ENCODE peak calls at places on chromosomes 4 and X, in five cellular contexts. One of them, this sample, is unnamed.

GRCh38 chrX:49166914-49167739 is 4.6 kb downstream of the MAGIX start:
- DNase-seq in colonic mucosa: peak; percentile 66
- DNase-seq in endodermal cell: peak; percentile 53
- DNase-seq in upper lobe of left lung: peak; percentile 71
- DNase-seq in mammary epithelial cell: peak; percentile 78
- DNase-seq in this sample: no peak

GRCh38 chr4:31171362-31171761 is 451.2 kb downstream of the PCDH7 start:
- DNase-seq in colonic mucosa: no peak
- DNase-seq in endodermal cell: no peak
- DNase-seq in upper lobe of left lung: no peak
- DNase-seq in mammary epithelial cell: no peak
- DNase-seq in this sample: no peak

GRCh38 chrX:135890087-135890585 is 3.1 kb downstream of the CT45A10 start:
- DNase-seq in colonic mucosa: no peak
- DNase-seq in endodermal cell: no peak
- DNase-seq in upper lobe of left lung: no peak
- DNase-seq in mammary epithelial cell: no peak
- DNase-seq in this sample: no peak

GRCh38 chr4:33340168-33340567 is 2620.0 kb downstream of the PCDH7 start:
- DNase-seq in colonic mucosa: no peak
- DNase-seq in endodermal cell: no peak
- DNase-seq in upper lobe of left lung: no peak
- DNase-seq in mammary epithelial cell: no peak
- DNase-seq in this sample: no peak

GRCh38 chrX:12825801-12826200 is 34.6 kb downstream of the PRPS2 start:
- DNase-seq in colonic mucosa: no peak
- DNase-seq in endodermal cell: no peak
- DNase-seq in upper lobe of left lung: no peak
- DNase-seq in mammary epithelial cell: no peak
- DNase-seq in this sample: peak; percentile 50

GRCh38 chr4:106039796-106040195 is 144.5 kb downstream of the NPNT start:
- DNase-seq in colonic mucosa: no peak
- DNase-seq in endodermal cell: no peak
- DNase-seq in upper lobe of left lung: no peak
- DNase-seq in mammary epithelial cell: no peak
- DNase-seq in this sample: no peak

GRCh38 chrX:72048515-72049455 is 82.9 kb downstream of the RTL5 start:
- DNase-seq in colonic mucosa: no peak
- DNase-seq in endodermal cell: peak; percentile 47
- DNase-seq in upper lobe of left lung: no peak
- DNase-seq in mammary epithelial cell: no peak
- DNase-seq in this sample: no peak

GRCh38 chr4:113759696-113760093 is 1.8 kb downstream of the CAMK2D start:
- DNase-seq in colonic mucosa: no peak
- DNase-seq in endodermal cell: no peak
- DNase-seq in upper lobe of left lung: no peak
- DNase-seq in mammary epithelial cell: no peak
- DNase-seq in this sample: no peak

GRCh38 chr4:77927991-77928925 is 65.6 kb downstream of the MRPL1 start:
- DNase-seq in colonic mucosa: peak; percentile 38
- DNase-seq in endodermal cell: no peak
- DNase-seq in upper lobe of left lung: no peak
- DNase-seq in mammary epithelial cell: peak; percentile 81
- DNase-seq in this sample: no peak

GRCh38 chr4:98170035-98170434 is 26.8 kb upstream of the STPG2 start:
- DNase-seq in colonic mucosa: no peak
- DNase-seq in endodermal cell: no peak
- DNase-seq in upper lobe of left lung: no peak
- DNase-seq in mammary epithelial cell: no peak
- DNase-seq in this sample: no peak

GRCh38 chr4:39933689-39934590 is 43.8 kb downstream of the PDS5A start:
- DNase-seq in colonic mucosa: no peak
- DNase-seq in endodermal cell: no peak
- DNase-seq in upper lobe of left lung: no peak
- DNase-seq in mammary epithelial cell: no peak
- DNase-seq in this sample: no peak

GRCh38 chrX:10327651-10328050 is 170.9 kb downstream of the CLCN4 start:
- DNase-seq in colonic mucosa: no peak
- DNase-seq in endodermal cell: peak; percentile 71
- DNase-seq in upper lobe of left lung: no peak
- DNase-seq in mammary epithelial cell: no peak
- DNase-seq in this sample: no peak

GRCh38 chr4:159216834-159217233 is 114.0 kb downstream of the RAPGEF2 start:
- DNase-seq in colonic mucosa: no peak
- DNase-seq in endodermal cell: no peak
- DNase-seq in upper lobe of left lung: no peak
- DNase-seq in mammary epithelial cell: no peak
- DNase-seq in this sample: no peak

DNA sequence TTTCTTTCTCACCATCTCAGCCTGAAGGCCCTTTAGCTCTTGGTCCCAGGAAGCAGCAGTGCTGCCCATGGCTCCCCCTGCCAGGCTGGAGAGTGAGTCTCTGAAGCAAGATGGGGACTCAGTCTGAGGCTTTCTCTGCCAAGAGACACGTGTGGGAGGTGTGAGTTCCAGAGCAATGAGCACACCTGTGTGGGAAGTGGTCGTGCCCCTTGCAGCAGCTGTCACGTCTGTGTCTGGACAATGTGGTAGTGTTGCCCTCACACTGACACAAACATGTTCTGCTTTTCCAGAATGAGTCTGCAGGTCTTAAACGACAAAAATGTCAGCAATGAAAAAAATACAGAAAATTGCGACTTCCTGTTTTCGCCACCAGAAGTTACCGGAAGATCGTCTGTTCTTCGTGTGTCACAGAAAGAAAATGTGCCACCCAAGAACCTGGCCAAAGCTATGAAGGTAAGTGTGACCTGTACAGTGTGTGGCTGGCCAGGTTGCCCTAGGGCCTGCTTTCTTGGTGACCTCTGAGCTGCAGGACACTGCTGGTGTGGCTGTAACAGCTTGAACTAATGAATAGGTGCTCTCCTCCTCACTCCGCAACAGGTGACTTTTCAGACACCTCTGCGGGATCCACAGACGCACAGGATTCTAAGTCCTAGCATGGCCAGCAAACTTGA is 1.9 kb downstream of the TACC3 start:
- DNase-seq in colonic mucosa: no peak
- DNase-seq in endodermal cell: no peak
- DNase-seq in upper lobe of left lung: no peak
- DNase-seq in mammary epithelial cell: no peak
- DNase-seq in this sample: no peak
- H3K4me3 ChIP-seq in colonic mucosa: no peak overlapping the region
- H3K4me3 ChIP-seq in endodermal cell: peak overlapping the region; percentile 79
- H3K4me3 ChIP-seq in upper lobe of left lung: peak overlapping the region; percentile 25
- H3K4me3 ChIP-seq in mammary epithelial cell: no peak overlapping the region
- H3K4me3 ChIP-seq in this sample: no peak overlapping the region

DNA sequence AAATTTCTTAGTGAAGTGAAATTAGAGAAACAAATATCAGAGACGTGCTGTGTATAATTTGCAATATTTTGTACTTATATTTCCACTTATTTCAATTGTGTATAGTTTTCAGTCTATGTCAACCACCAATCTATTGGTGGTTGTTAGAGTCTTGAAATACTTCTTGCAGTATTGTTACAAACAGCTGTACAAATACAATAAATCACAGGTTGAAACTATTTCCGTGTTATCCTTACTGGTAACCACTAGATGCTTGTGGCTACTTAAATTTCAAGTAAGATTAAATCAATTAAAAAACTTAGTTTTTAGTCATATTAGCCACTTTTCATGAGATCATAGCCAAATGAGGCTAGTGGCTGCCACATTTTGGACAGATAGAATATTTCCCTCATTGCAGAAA is 520.5 kb downstream of the GBA3 start:
- DNase-seq in colonic mucosa: no peak
- DNase-seq in endodermal cell: no peak
- DNase-seq in upper lobe of left lung: no peak
- DNase-seq in mammary epithelial cell: no peak
- DNase-seq in this sample: no peak
- TF ChIP-seq CTCF in colonic mucosa: no peak
- TF ChIP-seq CTCF in endodermal cell: no peak
- TF ChIP-seq CTCF in upper lobe of left lung: no peak
- TF ChIP-seq CTCF in mammary epithelial cell: no peak
- TF ChIP-seq CTCF in this sample: no peak

DNA sequence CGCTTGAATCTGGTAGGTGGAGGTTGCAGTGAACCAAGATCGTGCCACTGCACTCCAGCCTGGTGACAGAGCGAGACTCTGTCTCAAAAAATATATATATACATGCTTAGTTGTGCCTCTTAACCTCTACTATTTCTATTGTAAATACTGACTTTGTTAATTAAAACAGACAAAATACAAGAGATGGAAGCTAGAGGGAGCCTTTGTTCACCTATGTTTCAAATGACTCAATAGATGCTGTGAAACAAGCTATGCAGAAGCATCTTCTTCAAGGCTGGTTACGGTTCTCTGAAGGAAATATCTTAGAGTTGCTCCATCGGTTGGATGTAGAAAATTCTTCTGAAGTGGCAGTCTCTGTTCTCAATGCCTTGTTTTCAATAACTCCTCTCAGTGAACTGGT is 6.2 kb downstream of the NCAPG start:
- DNase-seq in colonic mucosa: no peak
- DNase-seq in endodermal cell: no peak
- DNase-seq in upper lobe of left lung: no peak
- DNase-seq in mammary epithelial cell: peak; percentile 53
- DNase-seq in this sample: peak; percentile 34
- H3K36me3 ChIP-seq in colonic mucosa: no peaks in the 10 kb centered on the region
- H3K36me3 ChIP-seq in endodermal cell: peaks cover 71% of the 10 kb centered on the region
- H3K36me3 ChIP-seq in upper lobe of left lung: no peaks in the 10 kb centered on the region
- H3K36me3 ChIP-seq in mammary epithelial cell: peaks cover 31% of the 10 kb centered on the region
- H3K36me3 ChIP-seq in this sample: no peaks in the 10 kb centered on the region

GRCh38 chr4:83269256-83269655 is 15.3 kb downstream of the COQ2 start:
- DNase-seq in colonic mucosa: no peak
- DNase-seq in endodermal cell: no peak
- DNase-seq in upper lobe of left lung: no peak
- DNase-seq in mammary epithelial cell: no peak
- DNase-seq in this sample: no peak

GRCh38 chr4:83267835-83268475 is 16.6 kb downstream of the COQ2 start:
- DNase-seq in colonic mucosa: no peak
- DNase-seq in endodermal cell: no peak
- DNase-seq in upper lobe of left lung: no peak
- DNase-seq in mammary epithelial cell: no peak
- DNase-seq in this sample: no peak

GRCh38 chr4:83266689-83267088 is 17.9 kb downstream of the COQ2 start:
- DNase-seq in colonic mucosa: no peak
- DNase-seq in endodermal cell: no peak
- DNase-seq in upper lobe of left lung: no peak
- DNase-seq in mammary epithelial cell: no peak
- DNase-seq in this sample: no peak

GRCh38 chr4:83267121-83267834 is 17.3 kb downstream of the COQ2 start:
- DNase-seq in colonic mucosa: no peak
- DNase-seq in endodermal cell: no peak
- DNase-seq in upper lobe of left lung: peak; percentile 62
- DNase-seq in mammary epithelial cell: no peak
- DNase-seq in this sample: no peak

GRCh38 chr4:83268491-83268890 is 16.1 kb downstream of the COQ2 start:
- DNase-seq in colonic mucosa: no peak
- DNase-seq in endodermal cell: no peak
- DNase-seq in upper lobe of left lung: no peak
- DNase-seq in mammary epithelial cell: no peak
- DNase-seq in this sample: no peak
- H3K4me3 ChIP-seq in colonic mucosa: no peak overlapping the region
- H3K4me3 ChIP-seq in endodermal cell: no peak overlapping the region
- H3K4me3 ChIP-seq in upper lobe of left lung: no peak overlapping the region
- H3K4me3 ChIP-seq in mammary epithelial cell: no peak overlapping the region
- H3K4me3 ChIP-seq in this sample: no peak overlapping the region

DNA sequence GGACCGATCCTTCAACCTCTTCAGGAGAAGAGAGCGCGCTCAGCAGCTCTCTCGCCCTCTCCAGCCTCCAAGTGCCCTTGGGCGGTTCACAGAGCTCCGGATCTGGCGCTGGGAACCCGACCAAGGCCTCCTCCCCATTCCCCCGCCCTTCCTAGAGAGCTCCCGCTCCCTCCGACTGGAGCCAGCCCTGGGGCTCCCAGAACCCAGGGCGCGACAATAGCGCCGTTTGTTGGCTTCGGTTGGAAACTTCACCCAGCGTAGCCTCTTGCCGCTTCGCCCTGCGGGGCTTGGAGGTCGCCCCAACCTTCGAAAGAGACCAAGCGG is 3.1 kb upstream of the SOX3 start:
- DNase-seq in colonic mucosa: no peak
- DNase-seq in endodermal cell: peak; percentile 93
- DNase-seq in upper lobe of left lung: peak; percentile 45
- DNase-seq in mammary epithelial cell: no peak
- DNase-seq in this sample: no peak
- TF ChIP-seq CTCF in colonic mucosa: no peak
- TF ChIP-seq CTCF in endodermal cell: peak; percentile 90
- TF ChIP-seq CTCF in upper lobe of left lung: no peak
- TF ChIP-seq CTCF in mammary epithelial cell: no peak
- TF ChIP-seq CTCF in this sample: no peak

DNA sequence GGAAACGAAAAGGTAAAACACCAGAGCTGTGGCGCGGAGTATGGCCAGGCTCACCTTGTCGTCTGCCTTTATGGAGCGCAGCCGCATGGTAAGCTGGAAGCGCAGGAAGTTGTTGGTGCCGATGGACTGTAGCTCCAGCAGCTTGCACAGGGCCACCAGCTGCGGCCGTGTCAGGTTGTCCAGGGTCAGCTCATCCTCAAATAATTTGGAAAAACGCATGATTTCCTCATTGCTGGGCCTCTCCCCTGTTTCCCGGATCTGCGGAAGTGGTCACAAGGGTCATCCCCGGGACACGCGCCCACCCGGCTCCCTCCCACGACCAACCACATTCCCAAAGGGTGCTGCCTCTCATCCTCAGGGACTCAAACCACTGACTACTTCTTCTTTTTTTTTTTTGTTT is 23.3 kb downstream of the LETM1 start:
- DNase-seq in colonic mucosa: no peak
- DNase-seq in endodermal cell: no peak
- DNase-seq in upper lobe of left lung: no peak
- DNase-seq in mammary epithelial cell: no peak
- DNase-seq in this sample: no peak
- H3K36me3 ChIP-seq in colonic mucosa: peaks cover 7% of the 10 kb centered on the region
- H3K36me3 ChIP-seq in endodermal cell: peaks cover 56% of the 10 kb centered on the region
- H3K36me3 ChIP-seq in upper lobe of left lung: peaks cover 12% of the 10 kb centered on the region
- H3K36me3 ChIP-seq in mammary epithelial cell: peaks cover 33% of the 10 kb centered on the region
- H3K36me3 ChIP-seq in this sample: peaks cover 5% of the 10 kb centered on the region

GRCh38 chr4:17616283-17616682 is 1.8 kb downstream of the MED28 start:
- DNase-seq in colonic mucosa: no peak
- DNase-seq in endodermal cell: no peak
- DNase-seq in upper lobe of left lung: no peak
- DNase-seq in mammary epithelial cell: no peak
- DNase-seq in this sample: no peak

GRCh38 chr4:17618926-17619325 is 4.5 kb downstream of the MED28 start:
- DNase-seq in colonic mucosa: no peak
- DNase-seq in endodermal cell: no peak
- DNase-seq in upper lobe of left lung: no peak
- DNase-seq in mammary epithelial cell: no peak
- DNase-seq in this sample: no peak

GRCh38 chr4:17623451-17624001 is 9.1 kb downstream of the MED28 start:
- DNase-seq in colonic mucosa: no peak
- DNase-seq in endodermal cell: no peak
- DNase-seq in upper lobe of left lung: no peak
- DNase-seq in mammary epithelial cell: no peak
- DNase-seq in this sample: no peak

GRCh38 chr4:17614416-17615299 is at the start of gene MED28:
- DNase-seq in colonic mucosa: peak; percentile 97
- DNase-seq in endodermal cell: peak; percentile 98
- DNase-seq in upper lobe of left lung: peak; percentile 97
- DNase-seq in mammary epithelial cell: peak; percentile 89
- DNase-seq in this sample: peak; percentile 66

GRCh38 chr4:17619416-17620105 is 5.1 kb downstream of the MED28 start:
- DNase-seq in colonic mucosa: no peak
- DNase-seq in endodermal cell: no peak
- DNase-seq in upper lobe of left lung: no peak
- DNase-seq in mammary epithelial cell: no peak
- DNase-seq in this sample: no peak
- H3K4me3 ChIP-seq in colonic mucosa: no peak overlapping the region
- H3K4me3 ChIP-seq in endodermal cell: no peak overlapping the region
- H3K4me3 ChIP-seq in upper lobe of left lung: no peak overlapping the region
- H3K4me3 ChIP-seq in mammary epithelial cell: no peak overlapping the region
- H3K4me3 ChIP-seq in this sample: no peak overlapping the region